ENCODE peak calls at places on chromosomes 7 and 10, in four cellular contexts. A is AG04449, T is H1, L is fibroblast of mammary gland. X is an unnamed sample.

GRCh38 chr10:89163265-89163995 is 43.7 kb downstream of the CH25H start:
- DNase-seq in A (no peak), T (no peak), L (peak; percentile 77), X (peak; percentile 29)

GRCh38 chr10:132858121-132859081 is 72.5 kb upstream of the NKX6-2 start:
- DNase-seq in A (no peak), T (no peak), L (no peak), X (no peak)

GRCh38 chr10:126673565-126673964 is 3.1 kb upstream of the C10orf90 start:
- DNase-seq in A (no peak), T (no peak), L (no peak), X (no peak)

GRCh38 chr10:71696635-71697326 is 22.8 kb downstream of the C10orf105 start:
- DNase-seq in A (no peak), T (peak; percentile 41), L (peak; percentile 20), X (peak; percentile 26)

GRCh38 chr7:97272237-97272975 is 154.9 kb downstream of the SDHAF3 start:
- DNase-seq in A (no peak), T (no peak), L (no peak), X (no peak)

GRCh38 chr10:78035025-78035424 is 1.4 kb downstream of the RPS24 start:
- DNase-seq in A (no peak), T (no peak), L (peak; percentile 31), X (no peak)

GRCh38 chr10:33832124-33832787 is 497.8 kb upstream of the NRP1 start:
- DNase-seq in A (no peak), T (no peak), L (no peak), X (no peak)

GRCh38 chr7:92669616-92670153 is 79.5 kb upstream of the FAM133B start:
- DNase-seq in A (no peak), T (no peak), L (peak; percentile 68), X (peak; percentile 55)

GRCh38 chr10:28713626-28714352 is 36.5 kb downstream of the BAMBI start:
- DNase-seq in A (no peak), T (no peak), L (no peak), X (no peak)

GRCh38 chr10:112816033-112816430 is 134.0 kb upstream of the TCF7L2 start:
- DNase-seq in A (no peak), T (no peak), L (no peak), X (peak; percentile 27)
- H3K4me3 ChIP-seq in A (no peak overlapping the region), T (no peak overlapping the region), L (no peak overlapping the region), X (no peak overlapping the region)

GRCh38 chr10:116120688-116121087 is 152.3 kb downstream of the GFRA1 start:
- DNase-seq in A (no peak), T (peak; percentile 33), L (no peak), X (no peak)
- TF ChIP-seq CTCF in A (no peak), T (peak; percentile 84), L (peak; percentile 35), X (no peak)

GRCh38 chr7:134671670-134672069 is 25.0 kb downstream of the BPGM start:
- DNase-seq in A (no peak), T (no peak), L (no peak), X (no peak)

GRCh38 chr7:134674424-134674823 is 27.8 kb downstream of the BPGM start:
- DNase-seq in A (no peak), T (no peak), L (no peak), X (no peak)

GRCh38 chr7:134669388-134669787 is 22.7 kb downstream of the BPGM start:
- DNase-seq in A (no peak), T (no peak), L (no peak), X (no peak)

GRCh38 chr7:134667899-134668298 is 21.2 kb downstream of the BPGM start:
- DNase-seq in A (no peak), T (no peak), L (no peak), X (no peak)

GRCh38 chr7:134669845-134670373 is 23.3 kb downstream of the BPGM start:
- DNase-seq in A (no peak), T (no peak), L (peak; percentile 78), X (peak; percentile 82)
- H3K4me3 ChIP-seq in A (no peak overlapping the region), T (no peak overlapping the region), L (no peak overlapping the region), X (peak overlapping the region; percentile 1)

GRCh38 chr10:5254488-5254887 is 57.9 kb downstream of the AKR1C4 start:
- DNase-seq in A (no peak), T (no peak), L (no peak), X (no peak)

GRCh38 chr10:5252177-5253037 is 55.8 kb downstream of the AKR1C4 start:
- DNase-seq in A (no peak), T (no peak), L (peak; percentile 28), X (peak; percentile 17)
- TF ChIP-seq CTCF in A (no peak), T (peak; percentile 45), L (no peak), X (no peak)

GRCh38 chr10:129727495-129727894 is 236.6 kb downstream of the EBF3 start:
- DNase-seq in A (no peak), T (no peak), L (no peak), X (no peak)
- H3K4me3 ChIP-seq in A (no peak overlapping the region), T (no peak overlapping the region), L (no peak overlapping the region), X (no peak overlapping the region)

DNA sequence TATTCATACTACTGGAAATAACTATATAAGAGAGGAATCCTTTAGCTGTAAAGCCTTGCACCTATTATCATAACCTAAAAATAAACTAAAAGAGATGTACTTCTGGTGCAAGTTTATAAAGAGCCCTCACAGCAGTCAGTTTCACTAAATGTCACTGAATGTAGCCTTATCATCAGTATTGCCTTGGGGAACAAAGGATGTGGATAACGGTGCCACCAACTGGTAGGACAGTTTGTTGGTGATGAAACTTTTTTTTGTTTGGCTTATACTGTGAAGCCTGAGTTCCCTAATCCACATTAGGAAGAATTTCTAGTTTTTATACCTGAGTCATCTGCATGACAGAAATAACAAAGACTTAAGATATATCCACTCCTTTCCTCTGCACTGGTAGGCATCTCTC is 117.9 kb upstream of the COL1A2 start:
- DNase-seq in A (no peak), T (no peak), L (peak; percentile 63), X (peak; percentile 73)
- TF ChIP-seq CTCF in A (peak; percentile 47), T (peak; percentile 48), L (peak; percentile 58), X (peak; percentile 47)

DNA sequence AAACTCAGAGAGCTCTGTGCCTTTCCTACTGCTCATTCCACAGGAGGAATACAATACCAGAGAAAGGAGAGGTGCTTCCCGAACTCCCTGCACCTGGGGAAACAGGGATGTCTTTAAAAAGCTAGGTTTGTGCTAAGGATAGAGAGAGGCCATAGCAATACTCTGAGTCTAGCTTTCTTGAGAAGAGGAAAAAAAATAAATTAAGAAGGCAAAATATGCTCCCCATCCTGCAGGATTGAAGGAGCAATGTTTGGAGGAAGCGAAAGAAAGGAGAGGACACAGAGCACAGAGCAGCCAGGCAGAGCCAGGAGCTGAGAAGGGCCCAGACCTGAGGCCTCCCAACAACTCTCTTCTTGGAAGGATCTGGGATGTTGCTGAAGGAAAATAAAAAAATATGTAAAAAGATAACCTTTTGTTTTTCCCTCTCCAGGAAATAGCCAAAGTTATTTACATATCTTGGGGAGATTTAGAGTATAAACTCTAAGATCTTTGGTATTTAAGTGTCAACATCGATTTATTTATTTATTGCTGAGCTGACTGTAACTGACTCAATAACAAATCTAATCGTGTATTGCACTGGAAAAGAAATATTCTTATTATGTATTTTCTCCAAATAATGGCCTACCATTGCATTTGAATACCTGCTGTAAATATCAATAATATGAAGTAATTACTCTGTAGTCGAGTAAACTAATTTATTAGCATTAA is 1.6 kb upstream of the HOXA11 start:
- DNase-seq in A (no peak), T (no peak), L (no peak), X (no peak)
- H3K4me3 ChIP-seq in A (peak overlapping the region; percentile 70), T (no peak overlapping the region), L (no peak overlapping the region), X (no peak overlapping the region)

GRCh38 chr10:47269294-47269693 is 30.7 kb upstream of the GDF10 start:
- DNase-seq in A (no peak), T (no peak), L (no peak), X (peak; percentile 15)
- TF ChIP-seq CTCF in A (no peak), T (peak; percentile 42), L (peak; percentile 12), X (peak; percentile 35)

GRCh38 chr10:93437000-93437945 is 44.9 kb downstream of the MYOF start:
- DNase-seq in A (peak; percentile 98), T (no peak), L (peak; percentile 99), X (peak; percentile 99)
- H3K4me3 ChIP-seq in A (no peak overlapping the region), T (peak overlapping the region; percentile 20), L (peak overlapping the region; percentile 18), X (peak overlapping the region; percentile 45)

X was measured in fibroblast of the aortic adventitia.